ENCODE peak calls at places on chromosomes 13 and 19, in six cellular contexts. U is NCI-H774, I is globus pallidus, S is neural progenitor cell, X is A549, P is left cardiac atrium. T is an unnamed sample.

GRCh38 chr19:44476559-44477408 is 23.5 kb downstream of the ZNF180 start:
- DNase-seq in U (no peak), I (no peak), S (peak), X (peak), P (no peak), T (no peak)

GRCh38 chr13:45086484-45086883 is 33.8 kb upstream of the GTF2F2 start:
- DNase-seq in U (no peak), I (no peak), S (no peak), X (no peak), P (no peak), T (no peak)

GRCh38 chr13:30623392-30623791 is 5.7 kb downstream of the USPL1 start:
- DNase-seq in U (no peak), I (no peak), S (no peak), X (no peak), P (no peak), T (no peak)

GRCh38 chr19:5144545-5145179 is 175.7 kb downstream of the KDM4B start:
- DNase-seq in U (no peak), I (no peak), S (no peak), X (no peak), P (peak), T (peak)

GRCh38 chr13:31945202-31945978 is 86.2 kb upstream of the FRY start:
- DNase-seq in U (peak), I (no peak), S (peak), X (peak), P (peak), T (peak)

GRCh38 chr19:10624585-10624984 is 768 bp upstream of the SLC44A2 start:
- DNase-seq in U (no peak), I (no peak), S (no peak), X (no peak), P (no peak), T (no peak)

GRCh38 chr13:23289917-23290357 is 109.2 kb downstream of the SGCG start:
- DNase-seq in U (no peak), I (peak), S (no peak), X (peak), P (peak), T (no peak)

GRCh38 chr19:23769691-23770468 is 11.2 kb upstream of the ZNF681 start:
- DNase-seq in U (no peak), I (no peak), S (no peak), X (no peak), P (no peak), T (no peak)

GRCh38 chr19:12932392-12933286 is 872 bp downstream of the FARSA start:
- DNase-seq in U (no peak), I (no peak), S (no peak), X (no peak), P (no peak), T (no peak)

GRCh38 chr19:29285878-29286277 is 72.9 kb upstream of the UQCRFS1 start:
- DNase-seq in U (no peak), I (peak), S (peak), X (peak), P (no peak), T (no peak)

GRCh38 chr13:86909318-86909717 is 761.9 kb upstream of the SLITRK5 start:
- DNase-seq in U (no peak), I (no peak), S (no peak), X (no peak), P (no peak), T (no peak)

GRCh38 chr13:102598061-102598460 is 1.3 kb downstream of the TPP2 start:
- DNase-seq in U (no peak), I (no peak), S (no peak), X (no peak), P (no peak), T (no peak)

GRCh38 chr19:40200352-40201099 is 9.3 kb downstream of the MAP3K10 start:
- DNase-seq in U (no peak), I (no peak), S (no peak), X (no peak), P (no peak), T (no peak)

T was measured in Right ventricle myocardium inferior.